ENCODE peak calls at places on chromosomes 1 and 21, in nine cellular contexts. One of them, this sample, is unnamed.

GRCh38 chr1:8816831-8817412 is 518 bp downstream of the RERE start:
- DNase-seq in ELF-1: peak
- DNase-seq in dorsolateral prefrontal cortex: no peak
- DNase-seq in substantia nigra: peak
- DNase-seq in SHP77: no peak
- DNase-seq in hepatic stellate cell: no peak
- DNase-seq in PC-9: peak
- DNase-seq in T-helper 17 cell: no peak
- DNase-seq in stimulated activated CD8-positive, alpha-beta memory T cell treated with anti-CD3 and anti-CD28 coated beads, Interleukin-7, amount 100 ng/mL, for 24 hours: peak
- DNase-seq in this sample: peak

GRCh38 chr1:178566187-178566586 is 53.3 kb downstream of the TEX35 start:
- DNase-seq in stimulated activated CD8-positive, alpha-beta memory T cell treated with anti-CD3 and anti-CD28 coated beads, Interleukin-7, amount 100 ng/mL, for 24 hours: no peak
- DNase-seq in PC-9: no peak
- DNase-seq in ELF-1: no peak
- DNase-seq in SHP77: no peak
- DNase-seq in substantia nigra: no peak
- DNase-seq in hepatic stellate cell: no peak
- DNase-seq in T-helper 17 cell: no peak
- DNase-seq in dorsolateral prefrontal cortex: no peak
- DNase-seq in this sample: no peak

GRCh38 chr1:21568006-21568746 is 59.0 kb downstream of the ALPL start:
- DNase-seq in SHP77: no peak
- DNase-seq in T-helper 17 cell: no peak
- DNase-seq in PC-9: peak
- DNase-seq in stimulated activated CD8-positive, alpha-beta memory T cell treated with anti-CD3 and anti-CD28 coated beads, Interleukin-7, amount 100 ng/mL, for 24 hours: no peak
- DNase-seq in substantia nigra: no peak
- DNase-seq in ELF-1: peak
- DNase-seq in dorsolateral prefrontal cortex: no peak
- DNase-seq in hepatic stellate cell: no peak
- DNase-seq in this sample: no peak

GRCh38 chr21:35400233-35400939 is 351.3 kb upstream of the RUNX1 start:
- DNase-seq in PC-9: peak
- DNase-seq in stimulated activated CD8-positive, alpha-beta memory T cell treated with anti-CD3 and anti-CD28 coated beads, Interleukin-7, amount 100 ng/mL, for 24 hours: no peak
- DNase-seq in dorsolateral prefrontal cortex: no peak
- DNase-seq in T-helper 17 cell: no peak
- DNase-seq in SHP77: peak
- DNase-seq in hepatic stellate cell: peak
- DNase-seq in substantia nigra: no peak
- DNase-seq in ELF-1: peak
- DNase-seq in this sample: no peak

GRCh38 chr1:55049914-55050278 is 10.5 kb downstream of the PCSK9 start:
- DNase-seq in stimulated activated CD8-positive, alpha-beta memory T cell treated with anti-CD3 and anti-CD28 coated beads, Interleukin-7, amount 100 ng/mL, for 24 hours: no peak
- DNase-seq in T-helper 17 cell: no peak
- DNase-seq in substantia nigra: no peak
- DNase-seq in PC-9: no peak
- DNase-seq in dorsolateral prefrontal cortex: no peak
- DNase-seq in SHP77: peak
- DNase-seq in ELF-1: no peak
- DNase-seq in hepatic stellate cell: no peak
- DNase-seq in this sample: no peak

GRCh38 chr1:59020151-59020997 is 236.5 kb upstream of the JUN start:
- DNase-seq in dorsolateral prefrontal cortex: no peak
- DNase-seq in PC-9: peak
- DNase-seq in T-helper 17 cell: no peak
- DNase-seq in hepatic stellate cell: peak
- DNase-seq in substantia nigra: no peak
- DNase-seq in ELF-1: no peak
- DNase-seq in SHP77: peak
- DNase-seq in stimulated activated CD8-positive, alpha-beta memory T cell treated with anti-CD3 and anti-CD28 coated beads, Interleukin-7, amount 100 ng/mL, for 24 hours: no peak
- DNase-seq in this sample: no peak

GRCh38 chr1:46497020-46497419 is 7.4 kb downstream of the DMBX1 start:
- DNase-seq in T-helper 17 cell: no peak
- DNase-seq in stimulated activated CD8-positive, alpha-beta memory T cell treated with anti-CD3 and anti-CD28 coated beads, Interleukin-7, amount 100 ng/mL, for 24 hours: no peak
- DNase-seq in dorsolateral prefrontal cortex: no peak
- DNase-seq in SHP77: no peak
- DNase-seq in hepatic stellate cell: no peak
- DNase-seq in substantia nigra: no peak
- DNase-seq in ELF-1: no peak
- DNase-seq in PC-9: no peak
- DNase-seq in this sample: no peak

GRCh38 chr21:43779660-43780059 is 3.6 kb upstream of the CSTB start:
- DNase-seq in substantia nigra: no peak
- DNase-seq in SHP77: peak
- DNase-seq in hepatic stellate cell: no peak
- DNase-seq in ELF-1: no peak
- DNase-seq in stimulated activated CD8-positive, alpha-beta memory T cell treated with anti-CD3 and anti-CD28 coated beads, Interleukin-7, amount 100 ng/mL, for 24 hours: no peak
- DNase-seq in T-helper 17 cell: no peak
- DNase-seq in dorsolateral prefrontal cortex: no peak
- DNase-seq in PC-9: no peak
- DNase-seq in this sample: no peak

GRCh38 chr1:67020765-67021164 is 33.2 kb downstream of the SLC35D1 start:
- DNase-seq in hepatic stellate cell: no peak
- DNase-seq in substantia nigra: no peak
- DNase-seq in ELF-1: no peak
- DNase-seq in T-helper 17 cell: no peak
- DNase-seq in SHP77: no peak
- DNase-seq in dorsolateral prefrontal cortex: no peak
- DNase-seq in PC-9: no peak
- DNase-seq in stimulated activated CD8-positive, alpha-beta memory T cell treated with anti-CD3 and anti-CD28 coated beads, Interleukin-7, amount 100 ng/mL, for 24 hours: no peak
- DNase-seq in this sample: no peak

GRCh38 chr1:209383907-209384709 is 199.4 kb upstream of the CAMK1G start:
- DNase-seq in T-helper 17 cell: no peak
- DNase-seq in stimulated activated CD8-positive, alpha-beta memory T cell treated with anti-CD3 and anti-CD28 coated beads, Interleukin-7, amount 100 ng/mL, for 24 hours: no peak
- DNase-seq in dorsolateral prefrontal cortex: no peak
- DNase-seq in SHP77: no peak
- DNase-seq in ELF-1: peak
- DNase-seq in PC-9: peak
- DNase-seq in hepatic stellate cell: no peak
- DNase-seq in substantia nigra: no peak
- DNase-seq in this sample: no peak

GRCh38 chr1:88985033-88985432 is 7.4 kb downstream of the KYAT3 start:
- DNase-seq in PC-9: peak
- DNase-seq in dorsolateral prefrontal cortex: no peak
- DNase-seq in ELF-1: no peak
- DNase-seq in hepatic stellate cell: peak
- DNase-seq in substantia nigra: no peak
- DNase-seq in T-helper 17 cell: no peak
- DNase-seq in SHP77: no peak
- DNase-seq in stimulated activated CD8-positive, alpha-beta memory T cell treated with anti-CD3 and anti-CD28 coated beads, Interleukin-7, amount 100 ng/mL, for 24 hours: no peak
- DNase-seq in this sample: no peak

GRCh38 chr1:241462371-241462770 is 57.2 kb downstream of the FH start:
- DNase-seq in ELF-1: no peak
- DNase-seq in substantia nigra: no peak
- DNase-seq in hepatic stellate cell: no peak
- DNase-seq in dorsolateral prefrontal cortex: no peak
- DNase-seq in T-helper 17 cell: no peak
- DNase-seq in PC-9: no peak
- DNase-seq in stimulated activated CD8-positive, alpha-beta memory T cell treated with anti-CD3 and anti-CD28 coated beads, Interleukin-7, amount 100 ng/mL, for 24 hours: no peak
- DNase-seq in SHP77: no peak
- DNase-seq in this sample: no peak

GRCh38 chr1:59122527-59122926 is 174.4 kb upstream of the FGGY start:
- DNase-seq in stimulated activated CD8-positive, alpha-beta memory T cell treated with anti-CD3 and anti-CD28 coated beads, Interleukin-7, amount 100 ng/mL, for 24 hours: no peak
- DNase-seq in ELF-1: no peak
- DNase-seq in dorsolateral prefrontal cortex: no peak
- DNase-seq in SHP77: no peak
- DNase-seq in T-helper 17 cell: no peak
- DNase-seq in substantia nigra: no peak
- DNase-seq in PC-9: no peak
- DNase-seq in hepatic stellate cell: no peak
- DNase-seq in this sample: no peak

GRCh38 chr1:239718997-239719628 is 332.7 kb downstream of the CHRM3 start:
- DNase-seq in T-helper 17 cell: no peak
- DNase-seq in substantia nigra: no peak
- DNase-seq in PC-9: no peak
- DNase-seq in ELF-1: no peak
- DNase-seq in stimulated activated CD8-positive, alpha-beta memory T cell treated with anti-CD3 and anti-CD28 coated beads, Interleukin-7, amount 100 ng/mL, for 24 hours: no peak
- DNase-seq in dorsolateral prefrontal cortex: no peak
- DNase-seq in SHP77: no peak
- DNase-seq in hepatic stellate cell: no peak
- DNase-seq in this sample: no peak

GRCh38 chr1:225962440-225962975 is 21.5 kb upstream of the LEFTY2 start:
- DNase-seq in SHP77: no peak
- DNase-seq in ELF-1: peak
- DNase-seq in dorsolateral prefrontal cortex: no peak
- DNase-seq in stimulated activated CD8-positive, alpha-beta memory T cell treated with anti-CD3 and anti-CD28 coated beads, Interleukin-7, amount 100 ng/mL, for 24 hours: peak
- DNase-seq in substantia nigra: no peak
- DNase-seq in PC-9: peak
- DNase-seq in hepatic stellate cell: no peak
- DNase-seq in T-helper 17 cell: peak
- DNase-seq in this sample: peak

GRCh38 chr1:201552941-201553341 is 14.0 kb downstream of the NAV1 start:
- DNase-seq in substantia nigra: no peak
- DNase-seq in ELF-1: peak
- DNase-seq in SHP77: no peak
- DNase-seq in hepatic stellate cell: no peak
- DNase-seq in stimulated activated CD8-positive, alpha-beta memory T cell treated with anti-CD3 and anti-CD28 coated beads, Interleukin-7, amount 100 ng/mL, for 24 hours: no peak
- DNase-seq in dorsolateral prefrontal cortex: no peak
- DNase-seq in PC-9: no peak
- DNase-seq in T-helper 17 cell: no peak
- DNase-seq in this sample: no peak

GRCh38 chr1:145988773-145989172 is 7.6 kb downstream of the TXNIP start:
- DNase-seq in substantia nigra: no peak
- DNase-seq in PC-9: no peak
- DNase-seq in dorsolateral prefrontal cortex: no peak
- DNase-seq in SHP77: no peak
- DNase-seq in stimulated activated CD8-positive, alpha-beta memory T cell treated with anti-CD3 and anti-CD28 coated beads, Interleukin-7, amount 100 ng/mL, for 24 hours: no peak
- DNase-seq in T-helper 17 cell: no peak
- DNase-seq in hepatic stellate cell: no peak
- DNase-seq in ELF-1: no peak
- DNase-seq in this sample: no peak